ENCODE peak calls at places on chromosomes 4 and X, in nine cellular contexts. R, M, T, G, U, O, S, Z and J are unnamed samples.

GRCh38 chrX:133722756-133723155 is 262.6 kb downstream of the GPC3 start:
- DNase-seq in G (no peak), Z (no peak), T (no peak), R (no peak), O (no peak), S (no peak), M (no peak), U (no peak), J (no peak)

GRCh38 chr4:128866281-128866680 is 56.8 kb downstream of the JADE1 start:
- DNase-seq in U (no peak), R (no peak), M (no peak), Z (no peak), G (no peak), O (no peak), S (no peak), T (no peak), J (no peak)

GRCh38 chr4:147247577-147247976 is 233.3 kb upstream of the EDNRA start:
- DNase-seq in U (peak; percentile 22), R (no peak), Z (no peak), T (no peak), M (no peak), S (no peak), O (no peak), G (no peak), J (no peak)

GRCh38 chr4:169557061-169557636 is 55.2 kb downstream of the NEK1 start:
- DNase-seq in U (no peak), O (no peak), S (no peak), G (no peak), T (no peak), Z (no peak), R (no peak), M (no peak), J (no peak)

GRCh38 chrX:17567821-17568220 is 169.5 kb upstream of the SCML1 start:
- DNase-seq in G (no peak), O (no peak), R (no peak), U (no peak), Z (no peak), M (no peak), S (no peak), T (no peak), J (no peak)

GRCh38 chrX:9340619-9341304 is 124.1 kb upstream of the TBL1X start:
- DNase-seq in T (peak; percentile 45), O (no peak), M (peak; percentile 37), Z (peak; percentile 27), R (peak; percentile 66), U (no peak), G (no peak), S (peak; percentile 5), J (peak; percentile 61)

GRCh38 chr4:74790652-74791051 is 3.7 kb downstream of the BTC start:
- DNase-seq in U (no peak), G (no peak), Z (no peak), R (no peak), T (no peak), M (no peak), O (no peak), S (no peak), J (no peak)

GRCh38 chr4:94649381-94650128 is 108.2 kb upstream of the BMPR1B start:
- DNase-seq in U (no peak), O (no peak), T (no peak), S (no peak), G (no peak), R (no peak), Z (no peak), M (no peak), J (no peak)

GRCh38 chr4:55927776-55928437 is 20.8 kb upstream of the CEP135 start:
- DNase-seq in O (no peak), Z (no peak), G (no peak), T (no peak), U (no peak), M (no peak), S (no peak), R (no peak), J (peak; percentile 49)

GRCh38 chr4:180674629-180675367 is 1568.4 kb upstream of the TENM3 start:
- DNase-seq in Z (no peak), U (no peak), T (no peak), R (no peak), G (no peak), M (no peak), S (no peak), O (no peak), J (no peak)

GRCh38 chrX:70168238-70169188 is 8.8 kb upstream of the DGAT2L6 start:
- DNase-seq in R (no peak), U (peak; percentile 53), G (no peak), T (peak; percentile 38), Z (no peak), S (no peak), O (no peak), M (no peak), J (peak; percentile 72)

GRCh38 chrX:66684196-66684595 is 45.3 kb upstream of the EDA2R start:
- DNase-seq in S (no peak), U (no peak), M (no peak), T (no peak), R (no peak), G (no peak), O (no peak), Z (no peak), J (peak; percentile 37)

GRCh38 chrX:74449322-74449936 is 28.1 kb downstream of the SLC16A2 start:
- DNase-seq in G (no peak), S (no peak), U (no peak), M (no peak), T (no peak), O (no peak), Z (peak; percentile 38), R (no peak), J (peak; percentile 14)

GRCh38 chrX:65136424-65136823 is 160.2 kb upstream of the ZC4H2 start:
- DNase-seq in M (no peak), T (no peak), U (no peak), R (no peak), Z (no peak), O (no peak), S (no peak), G (no peak), J (peak; percentile 6)
- H3K27ac ChIP-seq in M (no peak overlapping the region), T (no peak overlapping the region), U (no peak overlapping the region), R (no peak overlapping the region), Z (no peak overlapping the region), O (no peak overlapping the region), S (no peak overlapping the region), G (no peak overlapping the region), J (no peak overlapping the region)

GRCh38 chr4:157558016-157558415 is 337.5 kb downstream of the GRIA2 start:
- DNase-seq in O (no peak), T (no peak), Z (no peak), G (no peak), R (no peak), M (no peak), U (no peak), S (no peak), J (no peak)
- H3K27ac ChIP-seq in O (no peak overlapping the region), T (no peak overlapping the region), Z (no peak overlapping the region), G (no peak overlapping the region), R (no peak overlapping the region), M (no peak overlapping the region), U (no peak overlapping the region), S (no peak overlapping the region), J (no peak overlapping the region)

GRCh38 chr4:40223343-40223742 is 26.5 kb downstream of the RHOH start:
- DNase-seq in O (no peak), G (no peak), S (no peak), U (no peak), R (no peak), M (no peak), Z (no peak), T (no peak), J (no peak)
- H3K27ac ChIP-seq in O (no peak overlapping the region), G (no peak overlapping the region), S (no peak overlapping the region), U (no peak overlapping the region), R (no peak overlapping the region), M (no peak overlapping the region), Z (no peak overlapping the region), T (no peak overlapping the region), J (no peak overlapping the region)

GRCh38 chr4:163707873-163708272 is 213.4 kb downstream of the TMA16 start:
- DNase-seq in O (no peak), S (no peak), R (no peak), M (no peak), Z (no peak), T (no peak), U (no peak), G (no peak), J (no peak)

GRCh38 chr4:163697121-163697520 is 202.6 kb downstream of the TMA16 start:
- DNase-seq in U (no peak), T (no peak), G (no peak), M (no peak), S (no peak), Z (no peak), R (no peak), O (no peak), J (no peak)

GRCh38 chr4:163701915-163702314 is 207.4 kb downstream of the TMA16 start:
- DNase-seq in M (no peak), R (no peak), U (no peak), Z (no peak), T (no peak), S (peak; percentile 49), G (no peak), O (no peak), J (peak; percentile 5)

DNA sequence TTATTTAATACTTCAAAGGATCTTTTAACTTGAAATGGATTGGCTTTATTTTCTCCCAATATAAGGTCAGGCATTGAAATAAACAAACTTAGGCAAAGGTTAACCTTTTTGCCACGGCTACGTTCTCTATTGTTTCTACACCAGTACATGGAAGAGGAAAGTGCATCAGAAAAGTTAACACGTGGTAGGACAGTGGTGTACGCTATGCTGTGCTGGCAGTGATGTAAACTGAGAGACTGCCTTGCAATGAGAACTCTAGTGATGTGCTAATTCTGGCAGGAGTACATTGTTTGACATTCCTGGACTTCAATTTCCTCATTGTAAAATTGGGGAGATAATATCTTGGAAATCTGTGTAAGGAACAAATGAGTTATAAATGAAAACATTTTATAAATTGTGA is 208.2 kb downstream of the TMA16 start:
- DNase-seq in M (no peak), Z (no peak), S (no peak), R (no peak), G (no peak), T (no peak), U (no peak), O (no peak), J (no peak)
- H3K27ac ChIP-seq in M (no peak overlapping the region), Z (no peak overlapping the region), S (no peak overlapping the region), R (no peak overlapping the region), G (no peak overlapping the region), T (no peak overlapping the region), U (no peak overlapping the region), O (no peak overlapping the region), J (no peak overlapping the region)

GRCh38 chr4:82125170-82125862 is 248.5 kb downstream of the HNRNPD start:
- DNase-seq in T (no peak), Z (no peak), U (no peak), M (no peak), G (no peak), O (no peak), R (no peak), S (no peak), J (no peak)
- H3K27ac ChIP-seq in T (no peak overlapping the region), Z (no peak overlapping the region), U (no peak overlapping the region), M (no peak overlapping the region), G (no peak overlapping the region), O (no peak overlapping the region), R (no peak overlapping the region), S (no peak overlapping the region), J (no peak overlapping the region)

GRCh38 chr4:4762300-4762699 is 97.2 kb upstream of the MSX1 start:
- DNase-seq in O (peak; percentile 41), T (no peak), G (no peak), R (no peak), S (no peak), M (no peak), U (no peak), Z (no peak), J (no peak)
- H3K27ac ChIP-seq in O (no peak overlapping the region), T (no peak overlapping the region), G (no peak overlapping the region), R (no peak overlapping the region), S (peak overlapping the region; percentile 71), M (no peak overlapping the region), U (peak overlapping the region; percentile 57), Z (no peak overlapping the region), J (no peak overlapping the region)